ENCODE peak calls at places on chromosomes 5 and 9, in five cellular contexts. B is left ventricle myocardium superior; P is stimulated activated CD4-positive, alpha-beta T cell treated with anti-CD3 and anti-CD28 coated beads, Interleukin-12 subunit alpha, Interleukin-12 subunit beta, amount 100 ng/mL, for 48 hours; K is substantia nigra; A is activated CD4-positive, alpha-beta T cell treated with anti-CD3 and anti-CD28 coated beads, Interleukin-2, amount 50 U/mL, for 1 hour. F is an unnamed sample.

GRCh38 chr9:18614651-18615050 is 140.7 kb downstream of the ADAMTSL1 start:
- DNase-seq in B (no peak), P (no peak), K (no peak), A (no peak), F (no peak)

GRCh38 chr5:52743529-52743928 is 44.2 kb upstream of the ITGA1 start:
- DNase-seq in B (no peak), P (no peak), K (no peak), A (no peak), F (no peak)

GRCh38 chr9:115202960-115203751 is 85.2 kb upstream of the TNC start:
- DNase-seq in B (peak), P (no peak), K (no peak), A (no peak), F (no peak)

GRCh38 chr9:97474373-97474925 is 27.0 kb upstream of the TMOD1 start:
- DNase-seq in B (no peak), P (no peak), K (no peak), A (no peak), F (no peak)

GRCh38 chr9:101409079-101409477 is 10.4 kb downstream of the ZNF189 start:
- DNase-seq in B (no peak), P (no peak), K (no peak), A (no peak), F (no peak)

GRCh38 chr5:40775085-40775845 is 19.5 kb upstream of the TTC33 start:
- DNase-seq in B (no peak), P (no peak), K (no peak), A (no peak), F (no peak)

GRCh38 chr5:159104759-159105317 is 5.1 kb upstream of the EBF1 start:
- DNase-seq in B (no peak), P (no peak), K (no peak), A (no peak), F (no peak)

GRCh38 chr5:111259636-111260035 is 35.5 kb downstream of the CAMK4 start:
- DNase-seq in B (no peak), P (no peak), K (no peak), A (no peak), F (no peak)

GRCh38 chr5:147578228-147579024 is 68.6 kb upstream of the DPYSL3 start:
- DNase-seq in B (no peak), P (no peak), K (no peak), A (no peak), F (no peak)

GRCh38 chr9:130451509-130452388 is 7.0 kb downstream of the ASS1 start:
- DNase-seq in B (peak), P (no peak), K (no peak), A (no peak), F (no peak)

GRCh38 chr5:127423173-127423798 is 94.2 kb upstream of the PRRC1 start:
- DNase-seq in B (no peak), P (no peak), K (no peak), A (no peak), F (no peak)

GRCh38 chr9:19640023-19640422 is 148.8 kb downstream of the SLC24A2 start:
- DNase-seq in B (no peak), P (no peak), K (no peak), A (no peak), F (no peak)

GRCh38 chr9:93127395-93127911 is 6.6 kb downstream of the NINJ1 start:
- DNase-seq in B (no peak), P (no peak), K (peak), A (no peak), F (no peak)

GRCh38 chr9:112112941-112113399 is 62.1 kb downstream of the SUSD1 start:
- DNase-seq in B (no peak), P (no peak), K (no peak), A (peak), F (peak)

GRCh38 chr9:75780185-75780584 is 110.3 kb upstream of the PCSK5 start:
- DNase-seq in B (no peak), P (no peak), K (no peak), A (no peak), F (no peak)

GRCh38 chr9:87834357-87834756 is 48.3 kb upstream of the SPATA31E1 start:
- DNase-seq in B (no peak), P (no peak), K (no peak), A (no peak), F (no peak)

GRCh38 chr5:147935032-147935431 is 28.7 kb upstream of the C5orf46 start:
- DNase-seq in B (no peak), P (no peak), K (no peak), A (no peak), F (no peak)

GRCh38 chr9:84567776-84568175 is 101.8 kb upstream of the NTRK2 start:
- DNase-seq in B (no peak), P (no peak), K (no peak), A (no peak), F (no peak)

GRCh38 chr5:138809391-138809790 is 56.2 kb downstream of the CTNNA1 start:
- DNase-seq in B (no peak), P (no peak), K (no peak), A (no peak), F (no peak)

GRCh38 chr5:37882636-37883035 is 42.8 kb upstream of the GDNF start:
- DNase-seq in B (no peak), P (no peak), K (no peak), A (no peak), F (no peak)

GRCh38 chr5:1468629-1469527 is 23.6 kb upstream of the SLC6A3 start:
- DNase-seq in B (no peak), P (no peak), K (no peak), A (no peak), F (no peak)

GRCh38 chr5:30594331-30594730 is 599.2 kb upstream of the CDH6 start:
- DNase-seq in B (no peak), P (no peak), K (no peak), A (no peak), F (no peak)

GRCh38 chr9:84670106-84670800 is 724 bp downstream of the NTRK2 start:
- DNase-seq in B (peak), P (no peak), K (no peak), A (no peak), F (no peak)

GRCh38 chr5:177132504-177133118 is 962 bp upstream of the NSD1 start:
- DNase-seq in B (peak), P (peak), K (peak), A (no peak), F (peak)

F was measured in T-cell.